ENCODE peak calls at places on chromosomes 16 and 17, in five cellular contexts. R is K562; L is Peyer's patch; C is psoas muscle; U is CD8-positive, alpha-beta memory T cell. S is an unnamed sample.
A peak's percentile ranks its signal among the peaks of the same experiment; 100 is the strongest.

GRCh38 chr17:79388556-79389295 is 222.1 kb downstream of the RBFOX3 start:
- DNase-seq in U (no peak), C (peak; percentile 45), L (peak; percentile 70), R (peak; percentile 74), S (peak; percentile 62)

GRCh38 chr17:13182854-13183253 is 165.0 kb upstream of the ELAC2 start:
- DNase-seq in C (no peak), R (no peak), L (peak; percentile 47), U (no peak), S (no peak)

GRCh38 chr17:418421-418751 is 65.8 kb upstream of the RPH3AL start:
- DNase-seq in U (peak; percentile 80), C (no peak), R (no peak), L (no peak), S (no peak)

GRCh38 chr17:16282522-16282921 is 65.5 kb downstream of the PIGL start:
- DNase-seq in R (no peak), U (no peak), L (no peak), C (no peak), S (peak; percentile 70)

GRCh38 chr16:31094088-31094423 is 541 bp downstream of the VKORC1 start:
- DNase-seq in L (peak; percentile 51), C (no peak), U (no peak), R (no peak), S (peak; percentile 47)

GRCh38 chr16:31888735-31889134 is 15.1 kb downstream of the ZNF267 start:
- DNase-seq in U (no peak), C (no peak), L (no peak), R (no peak), S (no peak)

GRCh38 chr17:61581611-61582349 is 9.2 kb downstream of the NACA2 start:
- DNase-seq in R (no peak), L (no peak), C (no peak), U (no peak), S (peak; percentile 18)

GRCh38 chr16:84892097-84892496 is 72.3 kb downstream of the CRISPLD2 start:
- DNase-seq in R (no peak), L (no peak), U (no peak), C (no peak), S (no peak)

GRCh38 chr16:15952265-15952711 is 2.9 kb downstream of the ABCC1 start:
- DNase-seq in C (no peak), U (no peak), R (no peak), L (no peak), S (no peak)

GRCh38 chr16:5490499-5490898 is 392.9 kb upstream of the EEF2KMT start:
- DNase-seq in U (no peak), C (peak; percentile 22), R (peak; percentile 75), L (peak; percentile 66), S (no peak)

GRCh38 chr16:79011282-79011681 is 589.3 kb downstream of the MAF start:
- DNase-seq in R (no peak), L (no peak), U (no peak), C (no peak), S (no peak)

GRCh38 chr16:71384073-71384724 is 25.7 kb downstream of the CALB2 start:
- DNase-seq in U (no peak), L (no peak), R (no peak), C (no peak), S (no peak)

GRCh38 chr17:81150379-81151038 is 14.8 kb upstream of the PVALEF start:
- DNase-seq in R (no peak), U (no peak), L (no peak), C (no peak), S (no peak)

GRCh38 chr17:63395075-63395815 is 50.9 kb downstream of the CYB561 start:
- DNase-seq in R (no peak), L (no peak), C (no peak), U (no peak), S (peak; percentile 67)

GRCh38 chr16:57593021-57593420 is 35.4 kb upstream of the ADGRG1 start:
- DNase-seq in L (no peak), U (no peak), R (no peak), C (no peak), S (no peak)

GRCh38 chr17:75125984-75126383 is 5.6 kb downstream of the NT5C start:
- DNase-seq in R (no peak), C (no peak), U (no peak), L (no peak), S (no peak)

DNA sequence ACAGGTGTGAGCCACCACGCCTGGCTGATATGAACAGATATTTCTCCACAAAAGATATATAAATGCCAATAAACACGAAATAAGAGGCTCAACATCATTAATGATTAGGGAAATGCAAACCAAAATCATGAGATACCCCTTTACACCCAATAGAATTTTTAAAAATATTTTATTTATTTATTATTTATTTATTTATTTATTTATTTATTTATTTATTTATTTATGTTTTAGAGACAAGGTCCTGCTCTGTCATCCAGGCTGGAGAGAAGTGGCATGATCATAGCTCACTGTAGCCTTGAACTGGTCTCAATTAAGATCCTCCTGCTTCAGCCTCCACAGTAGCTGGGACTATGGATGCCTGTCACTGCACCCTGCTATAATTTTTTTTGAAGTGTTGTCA is 30.8 kb downstream of the APPBP2 start:
- DNase-seq in L (no peak), R (no peak), U (no peak), C (no peak), S (no peak)
- H3K9me3 ChIP-seq in L (peaks cover 8% of the 10 kb centered on the region), R (peaks cover 22% of the 10 kb centered on the region), U (no peaks in the 10 kb centered on the region), C (no peaks in the 10 kb centered on the region), S (peaks cover 4% of the 10 kb centered on the region)

DNA sequence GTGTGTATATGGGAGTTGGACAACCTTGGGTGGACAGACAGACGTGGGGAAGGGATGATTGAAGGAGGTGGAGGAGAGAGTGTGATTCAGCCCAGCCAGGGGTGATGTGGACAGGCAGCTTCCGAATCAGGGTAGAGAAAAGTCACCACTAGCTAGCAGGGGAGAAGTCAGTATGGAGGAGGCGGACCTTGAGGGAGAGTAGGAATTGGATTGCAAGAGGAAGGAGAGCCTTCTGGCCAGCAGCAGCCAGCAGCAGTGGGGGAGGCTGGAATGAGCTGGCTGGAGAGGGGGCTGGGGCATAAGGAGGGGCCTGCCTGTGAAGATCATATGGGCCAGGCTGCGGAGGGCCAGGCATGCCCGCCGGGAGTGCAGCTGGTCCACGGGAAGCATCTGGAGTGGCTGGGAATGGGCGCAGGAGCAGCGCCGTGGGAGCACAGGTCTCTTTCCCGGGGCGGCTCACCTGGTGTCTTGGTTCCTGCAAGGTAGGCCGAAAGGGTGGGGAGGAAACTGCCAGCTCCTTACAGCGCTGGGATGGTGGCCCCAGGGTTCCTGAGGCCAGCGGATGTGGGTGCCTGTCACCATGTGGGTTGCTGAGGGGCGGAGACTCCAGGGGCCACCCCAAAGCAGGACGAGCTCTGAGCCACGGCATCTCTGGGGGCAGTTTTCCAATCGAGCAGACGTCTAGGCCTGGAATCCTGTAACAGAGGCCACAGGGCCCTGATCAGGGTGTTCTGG is 235.3 kb downstream of the SEC14L1 start:
- DNase-seq in L (no peak), R (no peak), C (no peak), U (peak; percentile 74), S (peak; percentile 82)
- H3K4me1 ChIP-seq in L (peaks cover 37% of the 10 kb centered on the region), R (peaks cover 43% of the 10 kb centered on the region), C (peaks cover 63% of the 10 kb centered on the region), U (peaks cover 79% of the 10 kb centered on the region), S (peaks cover 69% of the 10 kb centered on the region)

GRCh38 chr16:75421820-75422126 is 11.5 kb downstream of the CFDP1 start:
- DNase-seq in C (no peak), R (no peak), L (no peak), U (no peak), S (no peak)
- H3K4me3 ChIP-seq in C (no peak overlapping the region), R (no peak overlapping the region), L (no peak overlapping the region), U (no peak overlapping the region), S (no peak overlapping the region)

GRCh38 chr16:10339777-10340752 is 45.8 kb upstream of the ATF7IP2 start:
- DNase-seq in C (no peak), L (no peak), U (no peak), R (no peak), S (no peak)

GRCh38 chr16:10349851-10350250 is 36.0 kb upstream of the ATF7IP2 start:
- DNase-seq in C (no peak), L (no peak), U (no peak), R (no peak), S (no peak)

GRCh38 chr16:10343124-10343760 is 42.6 kb upstream of the ATF7IP2 start:
- DNase-seq in C (no peak), R (no peak), L (no peak), U (no peak), S (no peak)

GRCh38 chr16:10345629-10346028 is 40.2 kb upstream of the ATF7IP2 start:
- DNase-seq in L (no peak), R (no peak), U (no peak), C (no peak), S (no peak)
- H3K9me3 ChIP-seq in L (peaks cover 22% of the 10 kb centered on the region), R (peaks cover 37% of the 10 kb centered on the region), U (no peaks in the 10 kb centered on the region), C (no peaks in the 10 kb centered on the region), S (peaks cover 4% of the 10 kb centered on the region)

GRCh38 chr17:34237458-34237857 is 17.6 kb upstream of the CCL2 start:
- DNase-seq in R (no peak), C (no peak), L (no peak), U (no peak), S (no peak)

GRCh38 chr17:34241062-34241461 is 14.0 kb upstream of the CCL2 start:
- DNase-seq in L (no peak), C (peak; percentile 75), U (no peak), R (no peak), S (peak; percentile 43)

GRCh38 chr17:34235389-34236028 is 19.6 kb upstream of the CCL2 start:
- DNase-seq in U (no peak), L (no peak), R (no peak), C (peak; percentile 49), S (no peak)

GRCh38 chr17:34234616-34235015 is 20.5 kb upstream of the CCL2 start:
- DNase-seq in C (no peak), R (no peak), U (no peak), L (no peak), S (no peak)

DNA sequence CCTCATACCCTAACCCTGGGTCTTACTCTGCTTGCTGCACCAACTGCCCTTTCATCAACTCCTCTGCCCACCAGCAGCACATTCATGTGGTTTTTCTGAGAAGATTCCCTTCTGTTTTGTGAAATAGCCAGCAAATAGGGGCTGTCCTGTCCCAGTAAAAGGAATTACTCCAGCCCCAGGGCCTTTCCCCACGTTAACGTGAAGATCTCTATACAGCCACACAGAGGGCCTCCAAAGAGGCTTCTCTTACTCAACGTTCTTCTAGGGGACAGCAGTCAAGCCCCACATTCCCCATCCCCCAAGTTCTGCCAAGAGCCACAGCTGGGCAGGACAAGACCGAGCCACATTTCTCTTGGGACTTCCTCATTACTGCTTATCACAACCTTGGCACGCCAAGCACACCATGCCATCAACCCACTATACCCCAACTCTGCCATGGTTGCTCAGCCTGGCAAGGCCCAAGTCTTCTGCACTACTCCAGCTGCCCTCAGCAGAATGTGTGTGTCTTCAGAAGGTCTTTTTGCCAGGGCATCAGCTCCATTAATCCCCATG is 18.7 kb upstream of the CCL2 start:
- DNase-seq in C (no peak), L (no peak), U (no peak), R (no peak), S (no peak)
- H3K4me1 ChIP-seq in C (peaks cover 17% of the 10 kb centered on the region), L (no peaks in the 10 kb centered on the region), U (no peaks in the 10 kb centered on the region), R (no peaks in the 10 kb centered on the region), S (peaks cover 28% of the 10 kb centered on the region)

DNA sequence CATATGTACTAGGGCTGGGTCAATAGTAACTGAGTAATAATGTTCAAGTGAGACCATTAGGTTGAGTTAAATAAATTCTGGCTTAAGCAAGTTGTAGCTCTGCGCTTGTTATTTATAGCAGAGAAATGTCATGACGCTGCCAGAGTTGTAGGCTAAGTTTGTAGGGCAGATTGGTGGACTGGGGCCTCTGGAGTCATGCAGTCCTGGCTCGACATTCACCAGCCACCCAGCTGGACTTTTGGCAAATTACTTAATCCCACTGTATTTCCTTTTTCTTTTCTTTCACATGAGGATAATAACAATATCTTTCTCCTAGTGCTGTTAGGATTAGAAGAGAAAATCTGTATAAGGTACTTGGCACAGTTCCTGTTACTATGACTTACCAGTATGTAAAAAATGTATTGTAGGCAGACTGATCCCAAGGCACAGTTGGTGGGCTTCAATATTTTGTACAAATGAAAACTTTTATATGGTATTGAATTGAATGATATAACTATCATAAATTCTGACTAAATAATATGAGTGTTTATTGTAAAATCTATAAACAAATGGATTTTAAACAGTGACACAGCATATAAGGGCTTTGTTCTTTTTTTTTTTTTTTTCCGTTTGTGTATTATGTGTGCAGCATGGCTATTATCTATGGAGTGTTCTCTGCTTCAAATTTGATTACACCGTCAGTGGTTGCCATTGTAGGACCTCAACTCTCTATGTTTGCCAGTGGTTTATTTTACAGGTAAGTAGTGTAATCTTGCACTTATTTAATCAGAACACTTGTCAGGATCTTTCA is 2.6 kb downstream of the MFSD11 start:
- DNase-seq in L (no peak), U (no peak), R (no peak), C (no peak), S (peak; percentile 12)
- H3K4me3 ChIP-seq in L (no peak overlapping the region), U (no peak overlapping the region), R (peak overlapping the region; percentile 64), C (peak overlapping the region; percentile 72), S (peak overlapping the region; percentile 9)